ENCODE peak calls at places on chromosomes 6 and 20, in seven cellular contexts. E is endothelial cell of umbilical vein, Q is ovary, H is thyroid gland, S is upper lobe of left lung, Y is IMR-90, Z is A549. G is an unnamed sample.

GRCh38 chr6:133333852-133334251 is 92.7 kb downstream of the EYA4 start:
- DNase-seq in E (no peak), Q (no peak), H (no peak), S (no peak), Y (no peak), Z (no peak), G (no peak)

GRCh38 chr6:164436976-164437375 is 872.4 kb downstream of the C6orf118 start:
- DNase-seq in E (no peak), Q (no peak), H (no peak), S (no peak), Y (no peak), Z (no peak), G (no peak)

GRCh38 chr20:49045440-49046086 is 549 bp upstream of the CSE1L start:
- DNase-seq in E (peak; percentile 52), Q (no peak), H (peak; percentile 28), S (peak; percentile 62), Y (peak; percentile 6), Z (no peak), G (no peak)

GRCh38 chr6:42453027-42453648 is 1.4 kb upstream of the TRERF1 start:
- DNase-seq in E (peak; percentile 52), Q (peak; percentile 90), H (peak; percentile 90), S (peak; percentile 78), Y (peak; percentile 90), Z (peak; percentile 76), G (peak; percentile 80)

GRCh38 chr6:6803180-6803978 is 214.9 kb downstream of the LY86 start:
- DNase-seq in E (no peak), Q (no peak), H (no peak), S (peak; percentile 57), Y (no peak), Z (peak; percentile 18), G (peak; percentile 69)

GRCh38 chr6:128200789-128201188 is 299.9 kb upstream of the THEMIS start:
- DNase-seq in E (no peak), Q (no peak), H (no peak), S (no peak), Y (no peak), Z (no peak), G (no peak)

GRCh38 chr6:149129401-149130077 is 188.0 kb upstream of the TAB2 start:
- DNase-seq in E (no peak), Q (no peak), H (peak; percentile 55), S (no peak), Y (peak; percentile 65), Z (no peak), G (peak; percentile 27)

GRCh38 chr6:136962661-136963060 is 40.6 kb downstream of the SLC35D3 start:
- DNase-seq in E (peak; percentile 61), Q (no peak), H (peak; percentile 11), S (no peak), Y (no peak), Z (no peak), G (no peak)

GRCh38 chr6:117440558-117441525 is 15.1 kb upstream of the ROS1 start:
- DNase-seq in E (no peak), Q (no peak), H (no peak), S (no peak), Y (peak; percentile 93), Z (peak; percentile 88), G (no peak)

GRCh38 chr6:155125916-155126315 is 130.8 kb downstream of the TIAM2 start:
- DNase-seq in E (no peak), Q (no peak), H (no peak), S (no peak), Y (peak; percentile 80), Z (no peak), G (no peak)

GRCh38 chr6:116682334-116682712 is 1.3 kb downstream of the KPNA5 start:
- DNase-seq in E (peak; percentile 39), Q (peak; percentile 31), H (peak; percentile 61), S (peak; percentile 68), Y (peak; percentile 55), Z (no peak), G (no peak)

GRCh38 chr20:63709149-63709527 is 1.3 kb downstream of the ZGPAT start:
- DNase-seq in E (no peak), Q (peak; percentile 30), H (no peak), S (no peak), Y (no peak), Z (no peak), G (no peak)

GRCh38 chr20:62596486-62596885 is 45.8 kb upstream of the SLCO4A1 start:
- DNase-seq in E (no peak), Q (no peak), H (no peak), S (no peak), Y (no peak), Z (no peak), G (no peak)

GRCh38 chr6:138455746-138456392 is 43.4 kb downstream of the NHSL1 start:
- DNase-seq in E (peak; percentile 83), Q (no peak), H (no peak), S (no peak), Y (peak; percentile 52), Z (peak; percentile 2), G (no peak)

GRCh38 chr20:45311589-45312211 is 3.6 kb upstream of the MATN4 start:
- DNase-seq in E (peak; percentile 37), Q (peak; percentile 51), H (peak; percentile 59), S (peak; percentile 67), Y (peak; percentile 42), Z (peak; percentile 75), G (no peak)

GRCh38 chr20:43442310-43442880 is 15.3 kb upstream of the SRSF6 start:
- DNase-seq in E (no peak), Q (no peak), H (no peak), S (no peak), Y (peak; percentile 27), Z (peak; percentile 63), G (no peak)

GRCh38 chr6:44004136-44004535 is 123.1 kb downstream of the MRPL14 start:
- DNase-seq in E (no peak), Q (no peak), H (no peak), S (no peak), Y (no peak), Z (no peak), G (no peak)

GRCh38 chr6:115901896-115902295 is 158.8 kb downstream of the FRK start:
- DNase-seq in E (no peak), Q (no peak), H (no peak), S (no peak), Y (no peak), Z (no peak), G (no peak)

GRCh38 chr6:36753671-36754485 is 56.3 kb downstream of the RAB44 start:
- DNase-seq in E (no peak), Q (no peak), H (no peak), S (no peak), Y (no peak), Z (no peak), G (no peak)

GRCh38 chr6:89194559-89194958 is 22.6 kb downstream of the GABRR1 start:
- DNase-seq in E (no peak), Q (no peak), H (no peak), S (no peak), Y (no peak), Z (no peak), G (no peak)

DNA sequence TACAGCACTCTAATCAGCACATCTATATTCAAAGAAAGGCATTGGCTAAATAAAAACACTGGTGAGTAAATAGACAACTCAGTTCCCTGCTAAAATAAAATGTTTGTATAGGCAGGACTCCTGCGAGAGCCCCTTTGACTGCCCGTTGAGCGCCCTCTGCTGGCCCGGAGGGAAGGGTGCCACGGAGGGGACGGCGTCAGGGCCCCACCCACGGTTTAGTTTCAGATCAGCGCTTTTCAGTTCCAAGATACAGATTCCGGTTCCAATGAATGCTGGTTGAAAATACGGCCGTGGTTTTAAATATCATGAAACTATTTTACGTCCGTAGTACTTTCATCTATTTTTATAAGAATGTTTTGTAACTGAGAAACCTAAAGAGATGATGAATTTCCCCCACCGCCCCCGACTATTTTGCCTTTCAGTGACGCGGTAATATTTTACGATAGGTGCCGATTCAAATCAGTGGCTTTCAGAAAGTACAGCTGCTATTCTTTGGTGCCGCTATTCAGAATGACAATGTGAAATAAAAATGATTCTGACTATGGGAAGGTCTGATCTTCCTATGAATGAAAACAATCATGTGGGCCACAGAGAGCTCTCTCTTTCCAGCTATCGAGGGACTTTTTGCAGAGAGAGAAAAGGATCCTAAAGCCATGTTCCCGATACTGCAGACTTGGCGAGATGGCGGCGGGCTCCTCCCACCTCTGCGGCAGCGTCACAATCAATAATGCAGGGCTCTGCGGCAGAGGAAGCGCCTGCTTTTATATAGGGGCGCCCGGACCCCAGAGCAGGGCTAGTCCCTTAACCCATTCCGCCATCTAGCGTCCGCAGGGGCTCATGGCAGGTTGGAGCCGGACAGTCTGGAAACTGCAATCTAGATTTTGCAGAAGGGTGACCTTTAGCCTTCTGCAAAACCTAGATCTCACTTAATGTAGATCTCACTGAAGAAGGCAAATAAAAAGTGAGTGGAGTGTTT is 10.6 kb upstream of the CCN6 start:
- DNase-seq in E (peak; percentile 95), Q (peak; percentile 88), H (peak; percentile 84), S (peak; percentile 87), Y (peak; percentile 91), Z (peak; percentile 86), G (peak; percentile 64)
- TF ChIP-seq POLR2A in E (peak; percentile 54), Q (no peak), H (peak; percentile 25), S (no peak), Y (peak; percentile 68), Z (peak; percentile 19), G (no peak)

GRCh38 chr6:159038914-159039884 is 5.6 kb downstream of the TAGAP start:
- DNase-seq in E (no peak), Q (no peak), H (no peak), S (peak; percentile 45), Y (peak; percentile 38), Z (no peak), G (no peak)
- H3K27ac ChIP-seq in E (no peak overlapping the region), Q (no peak overlapping the region), H (no peak overlapping the region), S (peak overlapping the region; percentile 76), Y (no peak overlapping the region), Z (no peak overlapping the region), G (peak overlapping the region; percentile 71)

DNA sequence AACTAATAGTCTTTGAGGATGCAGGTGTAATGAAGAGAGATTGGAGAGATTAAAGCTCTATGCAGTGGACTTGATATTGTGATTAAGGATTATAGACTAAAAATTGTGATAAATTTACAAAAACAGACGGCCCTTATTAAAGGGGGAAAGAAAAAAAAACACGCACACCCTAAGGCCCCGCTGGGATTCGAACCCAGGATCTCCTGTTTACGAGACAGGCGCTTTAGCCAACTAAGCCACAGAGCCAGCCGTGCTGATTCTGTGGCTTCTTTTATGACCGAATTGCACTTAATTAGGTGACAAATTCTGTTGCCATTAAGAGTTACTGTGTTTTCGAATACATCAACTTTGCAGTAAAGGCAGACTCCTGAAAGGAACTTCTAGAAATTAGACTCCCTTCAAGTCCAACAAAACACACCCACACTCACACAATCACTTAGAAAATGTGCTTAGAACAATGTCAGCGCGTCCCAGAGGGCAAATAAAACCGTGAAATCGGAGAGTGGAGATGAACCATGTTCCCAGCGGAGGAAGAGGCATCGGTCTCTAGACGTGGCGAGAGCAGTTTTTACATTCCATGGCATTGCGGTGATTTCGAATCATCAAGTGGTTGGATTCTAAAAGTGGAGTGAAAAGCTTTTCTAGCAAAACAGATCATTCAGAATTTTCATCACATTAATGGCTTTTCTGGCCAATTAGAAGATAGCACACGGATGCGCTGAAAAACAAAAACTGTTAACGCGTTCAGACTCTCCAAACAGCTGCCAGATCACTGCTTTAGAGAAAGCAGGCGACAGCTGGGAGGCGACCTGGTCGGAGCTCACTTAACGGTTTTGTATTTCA is 122.6 kb downstream of the GPX5 start:
- DNase-seq in E (peak; percentile 86), Q (peak; percentile 46), H (peak; percentile 14), S (no peak), Y (peak; percentile 74), Z (peak; percentile 79), G (no peak)
- H3K4me3 ChIP-seq in E (peak overlapping the region; percentile 47), Q (peak overlapping the region; percentile 37), H (no peak overlapping the region), S (peak overlapping the region; percentile 41), Y (peak overlapping the region; percentile 92), Z (peak overlapping the region; percentile 51), G (peak overlapping the region; percentile 28)

DNA sequence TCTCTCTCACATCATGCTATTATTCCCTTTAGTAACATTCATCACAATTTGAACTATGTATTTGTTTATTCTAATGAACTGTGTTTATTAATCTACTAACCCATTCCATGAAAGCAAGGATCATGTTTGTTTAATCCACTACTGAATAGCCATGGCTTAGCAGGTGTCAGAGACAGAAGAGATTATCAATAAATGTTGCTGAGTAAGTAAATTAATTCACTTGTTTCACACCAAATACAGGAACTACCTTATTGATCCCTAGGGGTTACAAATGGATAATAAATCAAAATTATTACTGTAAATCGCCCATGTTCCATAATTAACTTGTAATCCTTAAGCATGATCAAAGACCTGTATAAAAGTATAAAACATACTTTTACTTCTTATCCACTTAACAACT is 76.6 kb downstream of the PHIP start:
- DNase-seq in E (no peak), Q (no peak), H (no peak), S (no peak), Y (no peak), Z (no peak), G (no peak)
- TF ChIP-seq POLR2A in E (no peak), Q (no peak), H (no peak), S (no peak), Y (no peak), Z (no peak), G (no peak)